ENCODE peak calls at places on chromosome 19, in six cellular contexts. A is cardiac fibroblast, Q is kidney tubule cell, U is NCI-H460, Z is sciatic nerve, B is EH. X is an unnamed sample.

GRCh38 chr19:38319421-38320258 is at the start of gene KCNK6:
- DNase-seq in A (peak; percentile 36), Q (peak; percentile 66), U (no peak), Z (peak; percentile 75), B (peak; percentile 45), X (no peak)

GRCh38 chr19:1173160-1173844 is 766 bp downstream of the SBNO2 start:
- DNase-seq in A (no peak), Q (no peak), U (no peak), Z (peak; percentile 74), B (no peak), X (no peak)

GRCh38 chr19:45774765-45775164 is 5.7 kb upstream of the SIX5 start:
- DNase-seq in A (no peak), Q (peak; percentile 45), U (no peak), Z (no peak), B (no peak), X (no peak)

GRCh38 chr19:46107371-46107770 is 17.1 kb downstream of the IGFL3 start:
- DNase-seq in A (peak; percentile 47), Q (no peak), U (no peak), Z (no peak), B (peak; percentile 37), X (no peak)

GRCh38 chr19:28934626-28935025 is 278.3 kb downstream of the UQCRFS1 start:
- DNase-seq in A (peak; percentile 14), Q (peak; percentile 31), U (no peak), Z (no peak), B (peak; percentile 80), X (no peak)

GRCh38 chr19:8044018-8044417 is 8.5 kb upstream of the CCL25 start:
- DNase-seq in A (no peak), Q (no peak), U (no peak), Z (no peak), B (no peak), X (no peak)

GRCh38 chr19:16326401-16327130 is 1.9 kb downstream of the KLF2 start:
- DNase-seq in A (peak; percentile 62), Q (no peak), U (no peak), Z (no peak), B (peak; percentile 23), X (no peak)

GRCh38 chr19:51127755-51128154 is 3.0 kb downstream of the SIGLEC9 start:
- DNase-seq in A (peak; percentile 75), Q (no peak), U (no peak), Z (peak; percentile 54), B (no peak), X (no peak)

GRCh38 chr19:30745476-30745985 is 373.3 kb downstream of the ZNF536 start:
- DNase-seq in A (no peak), Q (no peak), U (no peak), Z (no peak), B (no peak), X (no peak)

GRCh38 chr19:15331419-15332310 is 674 bp downstream of the BRD4 start:
- DNase-seq in A (peak; percentile 61), Q (peak; percentile 54), U (peak; percentile 26), Z (peak; percentile 75), B (peak; percentile 60), X (no peak)

GRCh38 chr19:42465827-42466280 is 23.1 kb upstream of the CXCL17 start:
- DNase-seq in A (no peak), Q (no peak), U (no peak), Z (no peak), B (no peak), X (no peak)

GRCh38 chr19:5022066-5022860 is 53.4 kb downstream of the KDM4B start:
- DNase-seq in A (no peak), Q (no peak), U (no peak), Z (no peak), B (no peak), X (no peak)

GRCh38 chr19:46429999-46430398 is 1.3 kb upstream of the PNMA8C start:
- DNase-seq in A (no peak), Q (no peak), U (no peak), Z (no peak), B (no peak), X (no peak)

GRCh38 chr19:57348136-57348535 is 2.9 kb upstream of the ZNF304 start:
- DNase-seq in A (peak; percentile 60), Q (no peak), U (no peak), Z (no peak), B (peak; percentile 83), X (no peak)

GRCh38 chr19:47514151-47514868 is 553 bp downstream of the NAPA start:
- DNase-seq in A (no peak), Q (no peak), U (no peak), Z (no peak), B (peak; percentile 12), X (no peak)

GRCh38 chr19:29245221-29245620 is 32.3 kb upstream of the UQCRFS1 start:
- DNase-seq in A (peak; percentile 7), Q (no peak), U (no peak), Z (no peak), B (peak; percentile 19), X (peak; percentile 42)

GRCh38 chr19:49064029-49064629 is 489 bp downstream of the NTF4 start:
- DNase-seq in A (no peak), Q (no peak), U (no peak), Z (no peak), B (no peak), X (no peak)

GRCh38 chr19:13621413-13621812 is 115.1 kb upstream of the CACNA1A start:
- DNase-seq in A (peak; percentile 71), Q (peak; percentile 96), U (peak; percentile 40), Z (peak; percentile 22), B (peak; percentile 99), X (no peak)

GRCh38 chr19:18205180-18205915 is 1.5 kb upstream of the RAB3A start:
- DNase-seq in A (peak; percentile 83), Q (peak; percentile 46), U (no peak), Z (peak; percentile 91), B (peak; percentile 81), X (no peak)

X was measured in LNCaP clone FGC.